ENCODE peak calls at places on chromosomes 11 and 22, in eight cellular contexts. One of them, this sample, is unnamed.

GRCh38 chr11:15493921-15494630 is 379.4 kb downstream of the INSC start:
- DNase-seq in prostate gland: peak; percentile 64
- DNase-seq in psoas muscle: no peak
- DNase-seq in glutamatergic neuron: no peak
- DNase-seq in MM.1S: no peak
- DNase-seq in mesothelial cell of epicardium: no peak
- DNase-seq in HFFc6: no peak
- DNase-seq in endothelial cell of umbilical vein: no peak
- DNase-seq in this sample: no peak

GRCh38 chr11:110184974-110185597 is 91.9 kb downstream of the ZC3H12C start:
- DNase-seq in endothelial cell of umbilical vein: peak; percentile 47
- DNase-seq in psoas muscle: no peak
- DNase-seq in mesothelial cell of epicardium: no peak
- DNase-seq in HFFc6: no peak
- DNase-seq in prostate gland: no peak
- DNase-seq in MM.1S: no peak
- DNase-seq in glutamatergic neuron: no peak
- DNase-seq in this sample: no peak

GRCh38 chr11:119759324-119759723 is 30.3 kb upstream of the NECTIN1 start:
- DNase-seq in HFFc6: peak; percentile 40
- DNase-seq in psoas muscle: no peak
- DNase-seq in mesothelial cell of epicardium: no peak
- DNase-seq in endothelial cell of umbilical vein: no peak
- DNase-seq in prostate gland: no peak
- DNase-seq in MM.1S: no peak
- DNase-seq in glutamatergic neuron: no peak
- DNase-seq in this sample: no peak

GRCh38 chr22:43957871-43958270 is 2.6 kb downstream of the SAMM50 start:
- DNase-seq in endothelial cell of umbilical vein: no peak
- DNase-seq in prostate gland: no peak
- DNase-seq in MM.1S: no peak
- DNase-seq in glutamatergic neuron: no peak
- DNase-seq in psoas muscle: no peak
- DNase-seq in mesothelial cell of epicardium: no peak
- DNase-seq in HFFc6: no peak
- DNase-seq in this sample: no peak

GRCh38 chr22:16824718-16825687 is at the start of gene XKR3:
- DNase-seq in endothelial cell of umbilical vein: no peak
- DNase-seq in prostate gland: no peak
- DNase-seq in psoas muscle: no peak
- DNase-seq in HFFc6: no peak
- DNase-seq in MM.1S: peak; percentile 44
- DNase-seq in mesothelial cell of epicardium: no peak
- DNase-seq in glutamatergic neuron: no peak
- DNase-seq in this sample: no peak

GRCh38 chr22:46070215-46070721 is 80.1 kb upstream of the PPARA start:
- DNase-seq in glutamatergic neuron: no peak
- DNase-seq in MM.1S: peak; percentile 28
- DNase-seq in mesothelial cell of epicardium: no peak
- DNase-seq in psoas muscle: peak; percentile 92
- DNase-seq in HFFc6: no peak
- DNase-seq in endothelial cell of umbilical vein: peak; percentile 52
- DNase-seq in prostate gland: no peak
- DNase-seq in this sample: no peak

GRCh38 chr11:72446929-72447753 is 12.8 kb upstream of the CLPB start:
- DNase-seq in psoas muscle: no peak
- DNase-seq in HFFc6: peak; percentile 78
- DNase-seq in MM.1S: peak; percentile 70
- DNase-seq in glutamatergic neuron: no peak
- DNase-seq in prostate gland: peak; percentile 8
- DNase-seq in endothelial cell of umbilical vein: peak; percentile 70
- DNase-seq in mesothelial cell of epicardium: no peak
- DNase-seq in this sample: no peak

GRCh38 chr11:64900263-64900678 is 16.7 kb downstream of the ATG2A start:
- DNase-seq in HFFc6: no peak
- DNase-seq in psoas muscle: no peak
- DNase-seq in MM.1S: no peak
- DNase-seq in endothelial cell of umbilical vein: no peak
- DNase-seq in prostate gland: no peak
- DNase-seq in mesothelial cell of epicardium: no peak
- DNase-seq in glutamatergic neuron: no peak
- DNase-seq in this sample: no peak

GRCh38 chr11:47212938-47213337 is 1.8 kb upstream of the DDB2 start:
- DNase-seq in endothelial cell of umbilical vein: no peak
- DNase-seq in MM.1S: no peak
- DNase-seq in prostate gland: no peak
- DNase-seq in HFFc6: no peak
- DNase-seq in glutamatergic neuron: no peak
- DNase-seq in psoas muscle: no peak
- DNase-seq in mesothelial cell of epicardium: no peak
- DNase-seq in this sample: no peak

GRCh38 chr11:62958547-62959071 is 26.2 kb downstream of the SLC22A6 start:
- DNase-seq in prostate gland: peak; percentile 24
- DNase-seq in MM.1S: no peak
- DNase-seq in psoas muscle: peak; percentile 24
- DNase-seq in mesothelial cell of epicardium: no peak
- DNase-seq in glutamatergic neuron: no peak
- DNase-seq in HFFc6: no peak
- DNase-seq in endothelial cell of umbilical vein: peak; percentile 24
- DNase-seq in this sample: peak; percentile 40

GRCh38 chr11:120509346-120510053 is 2.0 kb upstream of the GRIK4 start:
- DNase-seq in mesothelial cell of epicardium: peak; percentile 34
- DNase-seq in psoas muscle: no peak
- DNase-seq in MM.1S: no peak
- DNase-seq in prostate gland: no peak
- DNase-seq in HFFc6: no peak
- DNase-seq in endothelial cell of umbilical vein: no peak
- DNase-seq in glutamatergic neuron: no peak
- DNase-seq in this sample: no peak

GRCh38 chr11:67410369-67410831 is 5.1 kb upstream of the CARNS1 start:
- DNase-seq in psoas muscle: no peak
- DNase-seq in mesothelial cell of epicardium: no peak
- DNase-seq in prostate gland: no peak
- DNase-seq in MM.1S: no peak
- DNase-seq in endothelial cell of umbilical vein: no peak
- DNase-seq in HFFc6: no peak
- DNase-seq in glutamatergic neuron: no peak
- DNase-seq in this sample: no peak

GRCh38 chr11:66050581-66051231 is 1.5 kb upstream of the SF3B2 start:
- DNase-seq in endothelial cell of umbilical vein: no peak
- DNase-seq in psoas muscle: no peak
- DNase-seq in HFFc6: no peak
- DNase-seq in MM.1S: no peak
- DNase-seq in glutamatergic neuron: no peak
- DNase-seq in prostate gland: no peak
- DNase-seq in mesothelial cell of epicardium: no peak
- DNase-seq in this sample: no peak

GRCh38 chr22:28246392-28246791 is 327.3 kb upstream of the PITPNB start:
- DNase-seq in prostate gland: no peak
- DNase-seq in endothelial cell of umbilical vein: no peak
- DNase-seq in glutamatergic neuron: no peak
- DNase-seq in mesothelial cell of epicardium: no peak
- DNase-seq in psoas muscle: no peak
- DNase-seq in MM.1S: no peak
- DNase-seq in HFFc6: peak; percentile 18
- DNase-seq in this sample: no peak

GRCh38 chr11:123525072-123525471 is 95.0 kb downstream of the GRAMD1B start:
- DNase-seq in psoas muscle: no peak
- DNase-seq in endothelial cell of umbilical vein: no peak
- DNase-seq in mesothelial cell of epicardium: no peak
- DNase-seq in prostate gland: no peak
- DNase-seq in glutamatergic neuron: no peak
- DNase-seq in MM.1S: no peak
- DNase-seq in HFFc6: no peak
- DNase-seq in this sample: no peak

GRCh38 chr11:44030996-44031395 is 16.8 kb upstream of the ACCSL start:
- DNase-seq in glutamatergic neuron: no peak
- DNase-seq in HFFc6: no peak
- DNase-seq in MM.1S: no peak
- DNase-seq in mesothelial cell of epicardium: no peak
- DNase-seq in endothelial cell of umbilical vein: no peak
- DNase-seq in prostate gland: no peak
- DNase-seq in psoas muscle: no peak
- DNase-seq in this sample: peak; percentile 40

GRCh38 chr22:23274891-23275694 is 94.8 kb downstream of the BCR start:
- DNase-seq in psoas muscle: no peak
- DNase-seq in endothelial cell of umbilical vein: no peak
- DNase-seq in HFFc6: no peak
- DNase-seq in prostate gland: no peak
- DNase-seq in mesothelial cell of epicardium: no peak
- DNase-seq in MM.1S: no peak
- DNase-seq in glutamatergic neuron: no peak
- DNase-seq in this sample: no peak

DNA sequence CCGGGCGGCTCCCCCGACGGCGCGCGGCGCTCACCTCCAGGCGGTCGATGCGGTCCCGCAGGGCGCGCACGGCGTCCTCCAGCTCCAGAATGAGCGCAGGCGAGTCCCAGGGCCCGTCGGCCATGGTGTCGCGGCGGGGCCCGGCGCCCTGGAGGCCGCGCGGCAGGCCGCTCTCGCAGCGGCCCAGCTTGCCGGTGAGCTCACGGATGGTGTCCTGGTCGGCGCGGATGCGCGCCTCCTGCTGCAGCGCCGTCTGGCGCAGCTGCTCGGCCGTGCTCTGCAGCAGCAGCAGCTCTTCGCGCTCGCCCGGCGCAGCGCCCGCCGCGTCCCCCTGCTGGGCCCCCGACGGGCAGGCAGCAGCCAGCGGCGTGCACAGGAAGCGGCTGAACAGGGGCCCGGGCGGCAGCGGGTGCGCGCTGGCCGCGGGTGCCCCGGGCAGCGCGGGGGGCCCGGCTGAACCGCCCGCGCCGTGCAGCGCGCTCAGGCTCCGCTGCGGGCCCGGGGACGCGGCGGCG is 570 bp downstream of the NPTXR start:
- DNase-seq in glutamatergic neuron: peak; percentile 80
- DNase-seq in MM.1S: no peak
- DNase-seq in psoas muscle: peak; percentile 46
- DNase-seq in prostate gland: no peak
- DNase-seq in endothelial cell of umbilical vein: peak; percentile 64
- DNase-seq in mesothelial cell of epicardium: peak; percentile 73
- DNase-seq in HFFc6: peak; percentile 24
- DNase-seq in this sample: no peak
- TF ChIP-seq CTCF in glutamatergic neuron: peak; percentile 27
- TF ChIP-seq CTCF in MM.1S: no peak
- TF ChIP-seq CTCF in psoas muscle: peak; percentile 19
- TF ChIP-seq CTCF in prostate gland: no peak
- TF ChIP-seq CTCF in endothelial cell of umbilical vein: peak; percentile 21
- TF ChIP-seq CTCF in mesothelial cell of epicardium: no peak
- TF ChIP-seq CTCF in HFFc6: peak; percentile 58
- TF ChIP-seq CTCF in this sample: peak; percentile 51

DNA sequence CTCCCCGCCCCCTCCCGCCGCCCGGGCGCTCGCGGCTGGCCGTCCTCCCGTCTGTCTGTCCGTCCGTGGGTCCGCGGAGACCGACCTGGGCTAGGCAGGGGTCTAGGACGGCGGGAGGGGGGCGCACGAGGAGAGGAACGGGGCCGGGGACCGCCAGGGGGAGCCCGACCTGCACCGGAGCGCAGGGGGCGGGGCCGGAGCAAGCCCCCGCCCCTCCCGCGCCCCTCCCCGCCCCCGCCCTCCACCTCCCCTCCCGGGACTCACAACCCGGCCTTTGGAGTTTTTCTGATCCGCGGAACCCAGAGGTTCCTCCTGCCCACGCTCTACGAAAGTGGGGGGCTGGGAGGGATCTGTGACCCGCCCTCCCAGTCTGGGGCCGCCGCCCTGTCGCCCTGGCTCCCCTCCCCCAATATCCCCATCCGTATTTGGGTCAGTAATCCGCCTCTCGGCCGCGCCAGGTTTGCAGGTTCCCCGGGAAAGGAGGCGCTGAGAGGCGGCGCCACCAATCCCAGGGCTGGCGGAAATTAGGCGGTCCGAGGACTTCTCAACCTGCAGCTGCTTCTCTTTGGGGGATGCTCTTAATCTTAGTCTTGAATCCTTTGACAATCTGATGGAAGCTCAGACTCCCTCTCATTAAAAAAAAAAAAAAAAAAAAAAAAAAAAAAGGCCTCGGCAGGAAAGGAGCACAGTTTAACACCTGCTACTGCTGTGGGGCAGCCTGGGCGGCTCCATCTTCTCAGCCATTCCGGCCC is 922 bp upstream of the KCNJ11 start:
- DNase-seq in prostate gland: peak; percentile 71
- DNase-seq in endothelial cell of umbilical vein: peak; percentile 43
- DNase-seq in MM.1S: peak; percentile 83
- DNase-seq in psoas muscle: peak; percentile 87
- DNase-seq in glutamatergic neuron: peak; percentile 89
- DNase-seq in mesothelial cell of epicardium: peak; percentile 88
- DNase-seq in HFFc6: no peak
- DNase-seq in this sample: no peak
- TF ChIP-seq CTCF in prostate gland: peak; percentile 74
- TF ChIP-seq CTCF in endothelial cell of umbilical vein: peak; percentile 34
- TF ChIP-seq CTCF in MM.1S: peak; percentile 43
- TF ChIP-seq CTCF in psoas muscle: peak; percentile 73
- TF ChIP-seq CTCF in glutamatergic neuron: peak; percentile 81
- TF ChIP-seq CTCF in mesothelial cell of epicardium: peak; percentile 82
- TF ChIP-seq CTCF in HFFc6: peak; percentile 82
- TF ChIP-seq CTCF in this sample: peak; percentile 83

GRCh38 chr22:29780781-29781676 is 13.9 kb downstream of the UQCR10 start:
- DNase-seq in glutamatergic neuron: peak; percentile 27
- DNase-seq in endothelial cell of umbilical vein: no peak
- DNase-seq in prostate gland: no peak
- DNase-seq in mesothelial cell of epicardium: no peak
- DNase-seq in MM.1S: no peak
- DNase-seq in psoas muscle: no peak
- DNase-seq in HFFc6: peak; percentile 79
- DNase-seq in this sample: no peak
- TF ChIP-seq CTCF in glutamatergic neuron: no peak
- TF ChIP-seq CTCF in endothelial cell of umbilical vein: no peak
- TF ChIP-seq CTCF in prostate gland: no peak
- TF ChIP-seq CTCF in mesothelial cell of epicardium: no peak
- TF ChIP-seq CTCF in MM.1S: no peak
- TF ChIP-seq CTCF in psoas muscle: no peak
- TF ChIP-seq CTCF in HFFc6: no peak
- TF ChIP-seq CTCF in this sample: no peak

DNA sequence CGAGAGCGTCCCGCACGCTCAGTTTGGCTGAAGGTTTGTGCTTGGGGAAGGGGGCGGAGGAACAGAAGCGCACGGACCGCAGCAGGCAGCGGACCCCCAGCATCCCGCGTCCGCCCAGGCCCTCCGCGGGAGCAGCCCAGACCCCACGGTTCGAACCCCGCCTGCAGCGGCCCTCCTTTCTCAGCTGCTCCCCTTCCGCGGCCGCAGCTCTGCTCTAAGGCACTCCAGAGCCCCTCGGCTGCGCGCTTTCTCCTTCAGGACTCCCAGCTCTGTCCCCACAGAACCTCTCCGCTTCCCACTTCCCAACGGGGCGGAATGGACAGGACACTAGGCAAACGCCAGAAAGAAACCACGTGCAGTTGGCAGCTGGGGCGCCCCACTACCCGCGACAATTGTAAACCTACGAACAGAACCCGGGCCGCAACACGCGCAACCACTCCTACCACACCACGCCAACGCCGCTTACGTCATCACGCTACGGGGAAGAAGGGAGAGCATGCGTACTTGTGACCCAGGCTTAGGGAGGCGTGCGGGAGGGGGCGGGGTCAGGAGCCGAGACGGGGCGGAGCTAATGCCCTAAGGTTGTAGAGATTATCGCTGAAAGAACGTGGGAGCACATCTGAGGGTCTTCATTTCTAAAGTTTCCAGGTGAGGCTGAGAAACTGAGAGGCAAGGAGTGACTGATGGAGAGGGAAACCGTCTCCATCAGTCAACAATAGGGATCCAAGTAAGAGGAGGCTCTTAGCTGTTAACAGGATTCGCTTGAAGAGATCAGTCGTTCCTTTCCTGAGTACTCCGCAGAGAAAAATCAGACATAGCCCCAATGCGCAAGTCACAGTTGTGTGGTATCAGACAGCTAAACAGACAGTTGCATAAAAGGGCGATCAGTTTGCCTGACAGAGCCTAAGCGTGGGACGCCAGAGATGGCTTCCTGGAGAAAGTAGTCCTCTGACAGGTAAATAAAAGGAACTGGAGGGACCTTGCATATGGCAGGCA is at the start of gene NARS2:
- DNase-seq in endothelial cell of umbilical vein: peak; percentile 97
- DNase-seq in HFFc6: peak; percentile 94
- DNase-seq in MM.1S: peak; percentile 97
- DNase-seq in psoas muscle: peak; percentile 97
- DNase-seq in glutamatergic neuron: peak; percentile 98
- DNase-seq in prostate gland: peak; percentile 97
- DNase-seq in mesothelial cell of epicardium: peak; percentile 95
- DNase-seq in this sample: peak; percentile 97
- TF ChIP-seq CTCF in endothelial cell of umbilical vein: no peak
- TF ChIP-seq CTCF in HFFc6: no peak
- TF ChIP-seq CTCF in MM.1S: no peak
- TF ChIP-seq CTCF in psoas muscle: no peak
- TF ChIP-seq CTCF in glutamatergic neuron: no peak
- TF ChIP-seq CTCF in prostate gland: no peak
- TF ChIP-seq CTCF in mesothelial cell of epicardium: no peak
- TF ChIP-seq CTCF in this sample: no peak

This sample was measured in osteocyte.